ENCODE peak calls at places on chromosome 12, in seven cellular contexts. A, M, V, B, X, C and T are unnamed samples.

GRCh38 chr12:79023784-79024183 is 159.2 kb downstream of the SYT1 start:
- DNase-seq in A (no peak), M (no peak), V (peak), B (no peak), X (no peak), C (no peak), T (no peak)

GRCh38 chr12:66915312-66915904 is 236.5 kb upstream of the GRIP1 start:
- DNase-seq in A (no peak), M (no peak), V (no peak), B (no peak), X (no peak), C (no peak), T (no peak)

GRCh38 chr12:30450872-30451271 is 244.8 kb downstream of the IPO8 start:
- DNase-seq in A (no peak), M (no peak), V (no peak), B (peak), X (no peak), C (no peak), T (no peak)

GRCh38 chr12:46830731-46831334 is 5.0 kb upstream of the SLC38A4 start:
- DNase-seq in A (peak), M (no peak), V (no peak), B (no peak), X (no peak), C (no peak), T (no peak)

GRCh38 chr12:62113366-62114011 is 146.7 kb upstream of the USP15 start:
- DNase-seq in A (peak), M (no peak), V (no peak), B (no peak), X (no peak), C (no peak), T (no peak)

GRCh38 chr12:3977621-3978020 is 104.4 kb upstream of the PARP11 start:
- DNase-seq in A (no peak), M (no peak), V (no peak), B (no peak), X (no peak), C (no peak), T (no peak)

GRCh38 chr12:31368666-31369361 is 42.9 kb upstream of the SINHCAF start:
- DNase-seq in A (peak), M (no peak), V (peak), B (no peak), X (no peak), C (no peak), T (no peak)

GRCh38 chr12:22722081-22722480 is 97.1 kb downstream of the ETNK1 start:
- DNase-seq in A (no peak), M (no peak), V (no peak), B (no peak), X (no peak), C (no peak), T (no peak)

GRCh38 chr12:121537814-121538698 is 42.8 kb downstream of the KDM2B start:
- DNase-seq in A (no peak), M (no peak), V (no peak), B (no peak), X (no peak), C (no peak), T (no peak)

GRCh38 chr12:18720690-18721089 is 17.1 kb downstream of the PLCZ1 start:
- DNase-seq in A (no peak), M (no peak), V (no peak), B (no peak), X (no peak), C (no peak), T (no peak)

GRCh38 chr12:79634957-79635471 is 55.8 kb downstream of the PAWR start:
- DNase-seq in A (no peak), M (no peak), V (no peak), B (no peak), X (no peak), C (no peak), T (no peak)

GRCh38 chr12:131075611-131076010 is 121.9 kb downstream of the ADGRD1 start:
- DNase-seq in A (no peak), M (no peak), V (no peak), B (no peak), X (no peak), C (no peak), T (no peak)

GRCh38 chr12:85405781-85406522 is 125.9 kb downstream of the ALX1 start:
- DNase-seq in A (no peak), M (no peak), V (peak), B (no peak), X (no peak), C (no peak), T (no peak)

GRCh38 chr12:10033783-10034381 is 3.4 kb downstream of the CLEC9A start:
- DNase-seq in A (no peak), M (no peak), V (peak), B (no peak), X (no peak), C (no peak), T (no peak)

GRCh38 chr12:4115570-4115969 is 158.0 kb upstream of the CCND2 start:
- DNase-seq in A (peak), M (no peak), V (no peak), B (no peak), X (no peak), C (no peak), T (no peak)

GRCh38 chr12:3913278-3913677 is 40.1 kb upstream of the PARP11 start:
- DNase-seq in A (no peak), M (no peak), V (no peak), B (no peak), X (no peak), C (no peak), T (no peak)

GRCh38 chr12:117718559-117718958 is 250.2 kb downstream of the KSR2 start:
- DNase-seq in A (no peak), M (no peak), V (no peak), B (no peak), X (no peak), C (no peak), T (no peak)

GRCh38 chr12:29921307-29921706 is 137.6 kb upstream of the TMTC1 start:
- DNase-seq in A (no peak), M (no peak), V (peak), B (peak), X (peak), C (no peak), T (peak)

GRCh38 chr12:130031571-130032189 is 127.9 kb upstream of the TMEM132D start:
- DNase-seq in A (peak), M (peak), V (no peak), B (peak), X (peak), C (no peak), T (no peak)

GRCh38 chr12:121932914-121933521 is 14.6 kb downstream of the CFAP251 start:
- DNase-seq in A (no peak), M (no peak), V (no peak), B (peak), X (no peak), C (no peak), T (no peak)

GRCh38 chr12:54932038-54932437 is 52.5 kb downstream of the TESPA1 start:
- DNase-seq in A (no peak), M (no peak), V (no peak), B (peak), X (no peak), C (no peak), T (no peak)

GRCh38 chr12:5665615-5666014 is 233.7 kb downstream of the NTF3 start:
- DNase-seq in A (no peak), M (no peak), V (peak), B (no peak), X (no peak), C (no peak), T (no peak)

DNA sequence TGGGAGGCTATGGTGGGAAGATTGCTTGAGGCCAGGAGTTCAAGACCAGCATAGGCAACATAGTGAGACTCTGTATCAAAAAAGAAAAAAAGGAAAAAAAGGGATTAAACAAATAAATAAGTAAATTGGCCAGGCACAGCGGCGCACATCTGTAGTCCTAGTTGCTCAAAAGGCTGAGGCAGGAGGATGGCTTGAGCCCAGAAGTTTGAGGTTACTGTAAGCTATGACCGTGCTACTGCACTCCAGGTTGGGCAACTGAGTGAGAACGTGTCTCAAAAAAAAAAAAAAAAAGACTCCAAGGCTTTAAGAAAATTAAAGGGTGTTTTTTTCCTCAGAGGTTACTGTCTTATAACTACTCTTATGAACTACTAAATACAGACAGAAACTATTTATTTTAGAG is 11.7 kb downstream of the BEST3 start:
- DNase-seq in A (no peak), M (no peak), V (no peak), B (no peak), X (no peak), C (no peak), T (no peak)
- TF ChIP-seq CEBPB in A (no peak), M (no peak), V (no peak), B (no peak), X (no peak), C (no peak), T (no peak)

GRCh38 chr12:68236421-68237059 is 10.9 kb upstream of the IL26 start:
- DNase-seq in A (no peak), M (peak), V (no peak), B (peak), X (peak), C (peak), T (no peak)
- TF ChIP-seq CTCF in A (no peak), M (no peak), V (no peak), B (no peak), X (no peak), C (no peak), T (no peak)

DNA sequence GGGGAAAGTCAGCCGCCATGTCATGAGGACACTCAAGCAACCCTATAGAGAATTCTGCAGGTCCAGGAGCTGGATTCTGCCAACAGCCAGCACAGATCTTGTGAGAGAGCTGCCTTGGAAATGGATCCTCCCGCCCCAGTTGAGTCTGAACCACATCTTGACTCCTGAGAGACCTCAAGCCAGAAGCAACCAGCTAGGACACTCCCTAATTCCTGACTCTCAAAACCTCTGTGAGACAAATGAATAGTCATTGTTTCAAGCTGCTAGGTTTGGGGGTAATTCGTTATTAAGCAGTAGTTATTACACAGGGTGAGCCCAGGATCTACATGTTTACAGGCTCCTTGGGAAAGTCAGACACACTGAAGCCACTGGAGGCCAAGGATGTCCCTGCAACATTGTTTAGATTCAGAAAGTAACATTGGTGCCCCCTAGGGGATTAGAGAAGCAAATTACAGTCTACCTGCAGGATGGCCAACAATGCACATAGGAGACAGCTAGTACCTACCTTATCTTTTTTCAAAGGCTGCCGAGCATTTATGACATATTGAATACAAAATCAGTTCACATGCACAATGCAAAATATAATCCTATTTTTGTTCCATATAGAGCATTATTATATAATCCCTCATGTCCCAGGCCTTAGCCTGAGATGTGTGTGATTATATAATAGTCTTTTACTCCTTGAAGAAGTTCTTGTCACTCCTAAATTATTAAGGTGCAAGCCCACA is 57.9 kb upstream of the FICD start:
- DNase-seq in A (peak), M (peak), V (peak), B (peak), X (peak), C (peak), T (peak)
- TF ChIP-seq CEBPB in A (no peak), M (no peak), V (no peak), B (no peak), X (no peak), C (no peak), T (no peak)

DNA sequence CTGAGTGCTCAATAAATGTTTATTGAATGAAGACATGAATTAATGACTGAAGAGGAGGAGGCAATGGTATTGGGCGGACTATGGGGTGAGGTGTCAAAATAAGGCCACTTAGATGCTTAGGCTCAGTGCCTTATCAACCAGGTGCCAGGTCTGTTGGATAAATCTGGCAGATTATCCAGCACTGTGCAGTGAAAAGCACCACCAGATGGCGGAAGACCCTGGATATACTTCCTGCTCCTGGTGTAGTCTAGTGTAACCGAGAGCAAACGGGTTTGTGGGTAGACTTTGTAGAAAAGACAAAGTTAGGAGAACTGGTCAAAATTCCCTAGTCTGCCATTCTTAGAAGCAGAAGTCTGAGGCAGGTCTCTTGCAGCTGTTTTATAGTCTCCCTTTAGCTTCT is 306.3 kb downstream of the ATP23 start:
- DNase-seq in A (no peak), M (no peak), V (no peak), B (peak), X (no peak), C (no peak), T (peak)
- TF ChIP-seq CTCF in A (peak), M (peak), V (peak), B (no peak), X (peak), C (peak), T (no peak)

DNA sequence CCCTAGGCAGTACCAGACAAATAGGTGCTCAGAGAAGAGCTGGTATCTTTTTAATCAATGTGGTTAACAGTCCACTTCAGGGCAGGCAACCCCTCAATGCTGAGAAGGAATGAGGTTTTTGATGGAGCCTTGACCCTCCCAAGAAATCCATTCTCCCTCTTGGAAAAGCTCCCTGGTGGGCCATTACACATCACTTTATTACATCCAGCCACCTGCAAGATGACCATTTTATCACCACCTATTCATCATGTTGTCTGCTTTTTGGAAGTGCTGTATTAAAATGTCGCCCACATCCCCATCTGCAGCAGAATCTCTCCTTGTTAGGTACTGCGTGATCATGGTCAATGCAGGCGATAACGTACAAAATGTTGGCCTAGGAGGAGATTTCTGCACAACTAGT is 614.7 kb upstream of the TMEM132C start:
- DNase-seq in A (no peak), M (no peak), V (no peak), B (no peak), X (no peak), C (no peak), T (no peak)
- TF ChIP-seq CEBPB in A (no peak), M (no peak), V (no peak), B (no peak), X (no peak), C (no peak), T (no peak)